ENCODE peak calls at places on chromosome 6, in five cellular contexts. R, Z, L, T and M are unnamed samples.

GRCh38 chr6:72554203-72554564 is 67.7 kb upstream of the KCNQ5 start:
- DNase-seq in Z (no peak), R (no peak), T (no peak), L (no peak), M (no peak)

GRCh38 chr6:157151989-157152388 is 171.3 kb downstream of the TMEM242 start:
- DNase-seq in L (no peak), Z (no peak), T (no peak), R (no peak), M (no peak)

GRCh38 chr6:154758125-154758524 is 24.9 kb downstream of the SCAF8 start:
- DNase-seq in R (no peak), T (no peak), Z (no peak), L (no peak), M (no peak)

GRCh38 chr6:84013931-84014330 is 19.6 kb upstream of the MRAP2 start:
- DNase-seq in Z (no peak), R (no peak), T (no peak), L (no peak), M (no peak)

GRCh38 chr6:15249371-15250019 is 3.6 kb downstream of the JARID2 start:
- DNase-seq in R (no peak), L (no peak), T (no peak), Z (no peak), M (no peak)

GRCh38 chr6:148629910-148630470 is 116.8 kb upstream of the UST start:
- DNase-seq in L (no peak), Z (no peak), T (no peak), R (no peak), M (peak)

GRCh38 chr6:149964243-149965190 is 774 bp downstream of the ULBP1 start:
- DNase-seq in T (no peak), R (no peak), Z (peak), L (no peak), M (peak)

GRCh38 chr6:45310118-45310788 is 17.9 kb upstream of the RUNX2 start:
- DNase-seq in R (no peak), Z (peak), L (no peak), T (no peak), M (no peak)

GRCh38 chr6:51120016-51120415 is 301.3 kb downstream of the TFAP2B start:
- DNase-seq in L (no peak), R (no peak), T (no peak), Z (no peak), M (no peak)